ENCODE peak calls at places on chromosomes 13 and 19, in five cellular contexts. H, F, O, G and D are unnamed samples.

GRCh38 chr13:68232351-68233130 is 1002.4 kb upstream of the PCDH9 start:
- DNase-seq in H (no peak), F (no peak), O (no peak), G (peak), D (no peak)

GRCh38 chr19:3249408-3249807 is 24.9 kb downstream of the CELF5 start:
- DNase-seq in H (no peak), F (no peak), O (peak), G (no peak), D (no peak)

GRCh38 chr19:12834418-12834943 is at the start of gene RTBDN:
- DNase-seq in H (no peak), F (no peak), O (peak), G (no peak), D (no peak)

GRCh38 chr19:57389194-57389729 is 392 bp upstream of the ZNF548 start:
- DNase-seq in H (no peak), F (no peak), O (no peak), G (no peak), D (no peak)

GRCh38 chr19:20102097-20102496 is 24.3 kb downstream of the ZNF90 start:
- DNase-seq in H (no peak), F (no peak), O (no peak), G (no peak), D (no peak)

GRCh38 chr13:31987535-31988170 is 43.9 kb upstream of the FRY start:
- DNase-seq in H (no peak), F (no peak), O (no peak), G (no peak), D (no peak)

GRCh38 chr19:38949580-38950367 is 19.0 kb downstream of the MRPS12 start:
- DNase-seq in H (peak), F (no peak), O (no peak), G (peak), D (peak)

GRCh38 chr19:17555929-17556813 is 722 bp downstream of the COLGALT1 start:
- DNase-seq in H (peak), F (no peak), O (peak), G (peak), D (peak)

GRCh38 chr19:38384209-38385027 is 3.4 kb downstream of the GGN start:
- DNase-seq in H (no peak), F (no peak), O (peak), G (peak), D (no peak)

GRCh38 chr13:38582133-38582532 is 104.7 kb upstream of the FREM2 start:
- DNase-seq in H (no peak), F (no peak), O (peak), G (peak), D (no peak)

GRCh38 chr19:1683869-1684572 is 31.6 kb upstream of the TCF3 start:
- DNase-seq in H (no peak), F (no peak), O (no peak), G (no peak), D (no peak)

GRCh38 chr19:12784394-12784870 is 6.9 kb upstream of the JUNB start:
- DNase-seq in H (no peak), F (no peak), O (no peak), G (peak), D (no peak)

GRCh38 chr13:104571890-104572229 is 1505.6 kb upstream of the SLC10A2 start:
- DNase-seq in H (no peak), F (no peak), O (no peak), G (no peak), D (no peak)
- TF ChIP-seq CTCF in H (no peak), F (no peak), O (no peak), G (no peak), D (no peak)

DNA sequence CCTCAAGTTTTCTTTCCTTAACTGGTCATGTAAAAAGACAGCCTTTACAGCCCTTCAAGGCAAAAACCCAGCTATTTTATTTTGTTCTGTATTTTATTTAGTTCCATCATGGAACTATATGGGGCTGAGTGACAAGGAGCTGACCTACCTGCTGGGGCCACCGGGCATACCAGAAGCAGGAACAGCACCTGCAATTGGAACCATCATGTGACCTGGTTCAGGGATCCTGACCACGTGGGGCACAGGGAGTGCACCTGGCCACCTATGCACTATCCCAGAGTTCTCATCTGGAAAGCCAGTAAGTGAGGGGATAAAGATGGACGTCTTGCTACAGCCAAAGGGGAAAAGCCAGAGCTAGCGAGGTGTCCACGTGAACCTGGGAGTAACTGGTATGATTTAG is 40.3 kb upstream of the SLC15A1 start:
- DNase-seq in H (no peak), F (no peak), O (no peak), G (no peak), D (no peak)
- H3K27ac ChIP-seq in H (no peak), F (no peak), O (no peak), G (no peak), D (no peak)

GRCh38 chr19:44757735-44758505 is 9.4 kb downstream of the BCL3 start:
- DNase-seq in H (peak), F (no peak), O (no peak), G (no peak), D (peak)
- TF ChIP-seq CTCF in H (no peak), F (no peak), O (no peak), G (no peak), D (no peak)

GRCh38 chr13:34751492-34751891 is 190.6 kb upstream of the NBEA start:
- DNase-seq in H (no peak), F (no peak), O (no peak), G (no peak), D (no peak)

GRCh38 chr13:34749046-34749445 is 193.0 kb upstream of the NBEA start:
- DNase-seq in H (no peak), F (no peak), O (no peak), G (no peak), D (no peak)

GRCh38 chr13:34750078-34750703 is 191.9 kb upstream of the NBEA start:
- DNase-seq in H (no peak), F (no peak), O (no peak), G (peak), D (peak)

GRCh38 chr13:34752561-34752960 is 189.5 kb upstream of the NBEA start:
- DNase-seq in H (no peak), F (no peak), O (no peak), G (no peak), D (no peak)

DNA sequence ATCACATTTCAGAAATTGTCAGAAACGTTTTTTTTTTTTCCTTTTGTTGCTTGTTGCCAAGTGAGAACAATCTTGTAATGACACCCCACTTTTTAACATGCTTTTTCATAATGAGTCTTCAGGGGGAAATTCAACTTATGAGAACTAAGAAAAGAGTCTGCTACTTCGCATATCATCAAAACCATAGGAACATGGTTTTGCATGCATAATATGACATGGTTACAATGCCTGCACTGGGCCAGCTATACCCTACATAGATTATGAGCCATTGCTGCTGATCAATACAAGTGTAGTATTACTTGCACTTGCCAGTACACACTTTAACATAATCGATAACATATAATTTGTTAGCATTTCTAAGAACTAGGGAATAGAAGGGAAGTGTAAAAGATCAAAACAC is 191.0 kb upstream of the NBEA start:
- DNase-seq in H (no peak), F (no peak), O (no peak), G (no peak), D (no peak)
- H3K27ac ChIP-seq in H (no peak), F (no peak), O (no peak), G (no peak), D (no peak)

GRCh38 chr13:108345016-108345415 is 75.5 kb downstream of the TNFSF13B start:
- DNase-seq in H (no peak), F (no peak), O (no peak), G (no peak), D (no peak)

GRCh38 chr13:108346376-108346775 is 76.9 kb downstream of the TNFSF13B start:
- DNase-seq in H (no peak), F (no peak), O (no peak), G (no peak), D (no peak)

GRCh38 chr13:108342369-108343289 is 73.1 kb downstream of the TNFSF13B start:
- DNase-seq in H (no peak), F (no peak), O (no peak), G (peak), D (no peak)
- TF ChIP-seq CTCF in H (no peak), F (peak), O (peak), G (peak), D (peak)

DNA sequence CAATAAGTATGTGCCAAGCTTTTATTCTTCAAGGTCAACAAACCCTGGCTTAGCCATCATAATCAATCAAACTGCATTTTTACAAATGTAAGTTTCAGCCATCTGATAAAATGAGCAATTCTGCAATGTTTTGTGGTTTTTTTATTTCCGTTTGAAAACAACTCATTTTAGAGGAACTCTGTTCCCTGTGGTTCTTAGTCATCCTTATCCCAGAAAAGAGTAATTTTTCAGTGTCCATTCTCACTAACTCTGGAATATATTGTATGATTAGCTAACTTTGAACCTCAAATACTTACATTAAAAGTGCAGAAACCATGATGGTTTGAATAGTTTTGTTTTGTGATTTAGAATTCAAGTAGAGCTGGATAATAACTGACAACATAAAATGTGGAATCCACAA is 87.6 kb downstream of the IRS2 start:
- DNase-seq in H (no peak), F (no peak), O (no peak), G (peak), D (no peak)
- H3K27ac ChIP-seq in H (no peak), F (no peak), O (no peak), G (no peak), D (no peak)

GRCh38 chr19:44055870-44056269 is 4.0 kb downstream of the ZNF223 start:
- DNase-seq in H (no peak), F (no peak), O (peak), G (no peak), D (no peak)
- TF ChIP-seq CTCF in H (no peak), F (no peak), O (peak), G (no peak), D (no peak)

DNA sequence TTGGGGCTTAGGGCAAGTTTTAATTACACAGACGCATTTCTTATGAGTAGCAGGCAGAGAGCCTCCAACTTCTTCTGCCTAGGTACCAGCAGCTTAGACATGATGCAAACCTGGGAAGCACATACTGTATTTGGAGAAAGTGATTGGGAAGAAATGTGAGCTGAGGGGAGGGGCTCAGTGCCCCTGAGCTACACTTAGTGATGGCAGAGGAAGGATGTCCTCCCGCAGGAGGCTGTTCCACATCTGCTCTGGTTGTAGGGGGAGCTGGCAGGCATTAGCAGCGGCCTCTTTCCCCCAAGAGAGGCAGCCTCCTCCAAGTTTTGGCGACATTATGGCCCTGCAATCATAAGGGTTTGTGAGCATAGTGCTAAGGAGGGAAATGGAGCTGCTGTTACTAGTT is 3.2 kb downstream of the ALOX5AP start:
- DNase-seq in H (no peak), F (no peak), O (no peak), G (no peak), D (no peak)
- H3K27ac ChIP-seq in H (peak), F (no peak), O (no peak), G (no peak), D (peak)

GRCh38 chr19:33438987-33439781 is 65.7 kb downstream of the CEBPG start:
- DNase-seq in H (no peak), F (no peak), O (no peak), G (no peak), D (peak)

GRCh38 chr19:33437351-33438015 is 64.0 kb downstream of the CEBPG start:
- DNase-seq in H (no peak), F (no peak), O (no peak), G (no peak), D (peak)

GRCh38 chr19:33440241-33440640 is 66.7 kb downstream of the CEBPG start:
- DNase-seq in H (no peak), F (no peak), O (no peak), G (no peak), D (peak)

GRCh38 chr19:33436360-33437345 is 63.1 kb downstream of the CEBPG start:
- DNase-seq in H (no peak), F (no peak), O (no peak), G (no peak), D (peak)

GRCh38 chr19:33438016-33438671 is 64.6 kb downstream of the CEBPG start:
- DNase-seq in H (no peak), F (no peak), O (no peak), G (no peak), D (peak)
- TF ChIP-seq CTCF in H (no peak), F (no peak), O (peak), G (no peak), D (no peak)